ENCODE peak calls at places on chromosomes 6 and 20, in four cellular contexts. B is Peyer's patch; P is neural progenitor cell; N is naive thymus-derived CD4-positive, alpha-beta T cell. C is an unnamed sample.

GRCh38 chr20:45897692-45898091 is 6.6 kb downstream of the CTSA start:
- DNase-seq in B (no peak), P (no peak), N (no peak), C (no peak)

GRCh38 chr6:165718486-165718885 is 55.4 kb upstream of the PDE10A start:
- DNase-seq in B (no peak), P (no peak), N (no peak), C (no peak)

GRCh38 chr20:41476013-41476441 is 109.4 kb upstream of the EMILIN3 start:
- DNase-seq in B (no peak), P (no peak), N (no peak), C (no peak)

GRCh38 chr6:29653452-29654038 is 3.3 kb upstream of the MOG start:
- DNase-seq in B (peak), P (peak), N (peak), C (peak)

GRCh38 chr6:17354700-17355403 is 38.5 kb upstream of the CAP2 start:
- DNase-seq in B (no peak), P (no peak), N (no peak), C (no peak)

GRCh38 chr6:21653902-21654301 is 60.4 kb downstream of the SOX4 start:
- DNase-seq in B (no peak), P (peak), N (no peak), C (no peak)

GRCh38 chr20:51376121-51376520 is 166.4 kb downstream of the NFATC2 start:
- DNase-seq in B (no peak), P (no peak), N (no peak), C (no peak)

GRCh38 chr6:120608826-120609225 is 725.5 kb downstream of the TBC1D32 start:
- DNase-seq in B (no peak), P (no peak), N (no peak), C (no peak)

GRCh38 chr6:87099472-87099871 is 4.6 kb upstream of the CGA start:
- DNase-seq in B (no peak), P (no peak), N (no peak), C (no peak)

GRCh38 chr20:59661621-59662020 is 57.3 kb downstream of the PHACTR3 start:
- DNase-seq in B (no peak), P (no peak), N (no peak), C (no peak)

GRCh38 chr20:48875914-48876240 is 45.6 kb upstream of the ARFGEF2 start:
- DNase-seq in B (no peak), P (no peak), N (no peak), C (no peak)

GRCh38 chr20:14992071-14992654 is 654.8 kb upstream of the FLRT3 start:
- DNase-seq in B (no peak), P (no peak), N (no peak), C (no peak)

GRCh38 chr6:137148291-137149076 is 25.0 kb downstream of the IL22RA2 start:
- DNase-seq in B (no peak), P (no peak), N (no peak), C (no peak)

GRCh38 chr6:18242062-18242851 is 22.1 kb downstream of the DEK start:
- DNase-seq in B (no peak), P (no peak), N (no peak), C (no peak)

GRCh38 chr6:81562169-81562568 is 190.3 kb downstream of the TENT5A start:
- DNase-seq in B (no peak), P (no peak), N (no peak), C (no peak)

GRCh38 chr6:66558189-66558588 is 851.2 kb upstream of the EYS start:
- DNase-seq in B (no peak), P (no peak), N (no peak), C (no peak)

GRCh38 chr6:71336901-71337300 is 48.3 kb downstream of the OGFRL1 start:
- DNase-seq in B (no peak), P (no peak), N (no peak), C (no peak)

GRCh38 chr20:54112221-54112884 is 42.0 kb upstream of the BCAS1 start:
- DNase-seq in B (no peak), P (no peak), N (no peak), C (no peak)

GRCh38 chr6:70164556-70164955 is 138.3 kb downstream of the COL9A1 start:
- DNase-seq in B (no peak), P (no peak), N (no peak), C (no peak)

GRCh38 chr6:5271926-5272325 is 10.6 kb downstream of the FARS2 start:
- DNase-seq in B (no peak), P (no peak), N (no peak), C (no peak)

GRCh38 chr6:111367393-111368088 is 115.5 kb downstream of the REV3L start:
- DNase-seq in B (no peak), P (no peak), N (no peak), C (no peak)

GRCh38 chr6:26329763-26330511 is 35.1 kb upstream of the BTN3A2 start:
- DNase-seq in B (no peak), P (peak), N (peak), C (peak)

GRCh38 chr20:47544240-47544639 is 42.6 kb downstream of the NCOA3 start:
- DNase-seq in B (no peak), P (no peak), N (no peak), C (no peak)

GRCh38 chr20:50085146-50085480 is 27.8 kb downstream of the UBE2V1 start:
- DNase-seq in B (no peak), P (no peak), N (no peak), C (no peak)

GRCh38 chr20:59485576-59486250 is 118.6 kb upstream of the PHACTR3 start:
- DNase-seq in B (no peak), P (no peak), N (no peak), C (no peak)

GRCh38 chr6:446418-447366 is 55.1 kb downstream of the IRF4 start:
- DNase-seq in B (peak), P (no peak), N (peak), C (peak)

GRCh38 chr6:29671026-29671425 is 9.9 kb downstream of the ZFP57 start:
- DNase-seq in B (no peak), P (no peak), N (no peak), C (no peak)

GRCh38 chr6:139161817-139162284 is 27.0 kb downstream of the HECA start:
- DNase-seq in B (peak), P (no peak), N (peak), C (peak)

GRCh38 chr6:119129968-119130484 is 51.6 kb upstream of the FAM184A start:
- DNase-seq in B (no peak), P (no peak), N (no peak), C (no peak)

GRCh38 chr6:5730586-5731263 is 276.0 kb downstream of the NRN1 start:
- DNase-seq in B (no peak), P (no peak), N (no peak), C (no peak)

GRCh38 chr6:130993292-130993765 is 69.7 kb downstream of the EPB41L2 start:
- DNase-seq in B (no peak), P (no peak), N (no peak), C (no peak)

GRCh38 chr6:130105996-130106704 is 87.8 kb downstream of the L3MBTL3 start:
- DNase-seq in B (peak), P (no peak), N (no peak), C (no peak)

GRCh38 chr20:32586291-32586690 is 1.2 kb upstream of the NOL4L start:
- DNase-seq in B (no peak), P (no peak), N (no peak), C (no peak)

GRCh38 chr6:138971601-138972000 is 16.5 kb downstream of the REPS1 start:
- DNase-seq in B (no peak), P (peak), N (no peak), C (no peak)

GRCh38 chr6:111993342-111993741 is 60.6 kb upstream of the CCN6 start:
- DNase-seq in B (no peak), P (no peak), N (no peak), C (no peak)

GRCh38 chr6:143677577-143677890 is 231 bp upstream of the PHACTR2 start:
- DNase-seq in B (no peak), P (no peak), N (no peak), C (no peak)

GRCh38 chr6:143680157-143680556 is 2.4 kb downstream of the PHACTR2 start:
- DNase-seq in B (no peak), P (peak), N (no peak), C (no peak)

GRCh38 chr6:143678980-143679379 is 1.2 kb downstream of the PHACTR2 start:
- DNase-seq in B (no peak), P (peak), N (peak), C (no peak)

GRCh38 chr6:143676437-143677045 is 1.2 kb upstream of the PHACTR2 start:
- DNase-seq in B (no peak), P (peak), N (no peak), C (no peak)

DNA sequence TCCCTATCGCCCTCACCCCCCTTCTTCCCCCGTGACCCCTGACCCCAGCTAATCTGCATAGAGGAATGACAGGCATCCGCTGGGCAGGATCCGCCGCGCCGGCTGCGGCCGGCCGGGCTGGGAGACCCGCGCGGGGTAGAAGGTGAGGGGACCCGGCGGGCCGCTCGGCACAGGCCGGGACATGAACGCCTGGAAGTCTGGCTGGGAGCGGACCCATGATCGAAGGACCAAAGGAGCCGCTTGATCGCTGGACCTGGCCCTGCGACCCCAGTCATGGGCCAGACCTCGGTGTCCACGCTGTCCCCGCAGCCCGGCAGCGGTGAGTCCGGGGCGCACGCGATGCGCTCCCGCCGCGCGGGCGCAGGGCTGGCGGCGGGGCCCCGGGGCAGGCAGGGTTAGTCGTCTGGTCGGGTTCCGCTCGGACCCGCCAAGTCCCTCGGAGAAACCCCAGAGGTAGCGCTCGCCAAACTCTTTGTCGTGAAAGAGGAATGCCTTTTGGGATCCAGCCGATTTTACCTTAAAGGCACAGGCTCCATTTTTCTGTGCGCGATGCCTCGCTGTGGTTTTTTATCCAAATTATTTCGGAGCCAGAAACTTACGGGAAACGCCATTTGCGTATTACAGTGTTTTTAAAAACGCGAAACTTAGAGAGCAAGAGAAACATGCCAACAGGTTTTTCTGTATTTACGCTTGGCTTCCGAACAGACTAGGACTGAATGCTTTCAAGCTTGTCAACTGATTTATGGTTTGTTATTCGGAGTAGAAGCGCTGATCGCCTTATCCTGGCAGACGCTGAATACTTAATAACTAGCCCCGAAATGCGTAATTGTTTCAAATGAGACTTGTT is at the start of gene PHACTR2:
- DNase-seq in B (peak), P (peak), N (peak), C (peak)
- H3K27ac ChIP-seq in B (peak), P (peak), N (peak), C (peak)

GRCh38 chr6:31777667-31778050 is 531 bp upstream of the VWA7 start:
- DNase-seq in B (no peak), P (no peak), N (no peak), C (no peak)
- H3K27ac ChIP-seq in B (peak), P (no peak), N (no peak), C (no peak)

GRCh38 chr6:35474978-35475570 is 6.9 kb downstream of the RPL10A start:
- DNase-seq in B (no peak), P (no peak), N (no peak), C (peak)

GRCh38 chr6:35474129-35474977 is 6.2 kb downstream of the RPL10A start:
- DNase-seq in B (no peak), P (no peak), N (no peak), C (peak)

GRCh38 chr6:35473849-35474128 is 5.6 kb downstream of the RPL10A start:
- DNase-seq in B (no peak), P (no peak), N (no peak), C (no peak)

GRCh38 chr6:35471836-35472345 is 3.7 kb downstream of the RPL10A start:
- DNase-seq in B (no peak), P (no peak), N (no peak), C (no peak)

GRCh38 chr6:35473075-35473848 is 5.1 kb downstream of the RPL10A start:
- DNase-seq in B (no peak), P (no peak), N (no peak), C (no peak)
- H3K27ac ChIP-seq in B (no peak), P (peak), N (no peak), C (no peak)

DNA sequence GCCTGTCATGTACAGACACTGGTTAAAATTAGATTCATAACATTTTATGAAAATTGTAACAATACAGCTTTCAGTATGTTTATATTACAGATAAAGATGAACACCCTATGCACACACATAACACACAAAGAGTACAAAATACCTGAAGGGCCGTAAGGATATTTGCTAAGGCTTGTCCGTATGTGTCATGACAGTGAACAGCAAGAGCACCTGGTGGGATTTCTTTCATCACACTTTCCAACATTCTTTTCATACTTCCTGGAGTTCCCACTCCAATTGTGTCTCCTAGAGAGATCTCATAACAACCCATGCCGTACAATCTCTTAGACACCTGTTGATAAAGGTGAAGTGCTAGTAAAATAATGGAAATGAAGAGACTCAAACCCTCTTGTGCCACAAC is 83.7 kb downstream of the HMGCLL1 start:
- DNase-seq in B (no peak), P (no peak), N (no peak), C (no peak)
- H3K27ac ChIP-seq in B (no peak), P (no peak), N (no peak), C (no peak)

GRCh38 chr20:25056601-25057233 is 1.2 kb downstream of the ACSS1 start:
- DNase-seq in B (no peak), P (no peak), N (no peak), C (no peak)

GRCh38 chr20:25055711-25056492 is 2.0 kb downstream of the ACSS1 start:
- DNase-seq in B (no peak), P (no peak), N (no peak), C (no peak)

GRCh38 chr20:25054133-25054820 is 3.7 kb downstream of the ACSS1 start:
- DNase-seq in B (no peak), P (no peak), N (no peak), C (no peak)

GRCh38 chr20:25053207-25054132 is 4.5 kb downstream of the ACSS1 start:
- DNase-seq in B (no peak), P (no peak), N (no peak), C (no peak)

DNA sequence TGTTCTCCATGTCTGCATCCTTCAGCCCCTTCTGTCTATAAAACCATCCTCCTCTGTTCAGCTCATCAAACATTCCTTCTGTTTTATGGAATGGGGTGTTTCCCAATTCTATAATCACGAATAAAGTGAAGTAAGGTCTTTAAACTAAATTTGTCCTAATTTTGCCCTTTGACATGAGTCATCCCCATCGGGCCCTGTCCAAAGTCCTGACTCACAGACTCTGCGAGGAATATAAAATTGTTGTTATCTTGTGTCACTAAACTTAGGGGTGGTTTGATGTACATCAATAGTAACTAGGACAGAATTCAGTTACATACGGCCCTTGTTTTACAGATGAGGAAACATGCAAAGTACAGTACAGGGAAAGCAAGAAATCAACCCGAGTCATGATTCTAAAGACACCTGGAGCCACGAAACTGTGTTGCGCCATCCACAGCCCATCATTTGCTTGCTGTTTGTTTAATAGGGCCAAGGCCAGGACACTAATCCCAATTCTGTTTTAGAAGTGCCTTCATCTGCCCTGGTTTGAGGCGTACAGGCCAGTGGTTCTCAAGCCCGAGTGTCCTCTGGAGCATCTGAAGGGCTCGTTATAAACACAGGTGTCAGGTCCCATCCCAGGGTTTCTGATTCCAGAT is 2.8 kb downstream of the ACSS1 start:
- DNase-seq in B (no peak), P (no peak), N (no peak), C (no peak)
- H3K27ac ChIP-seq in B (peak), P (no peak), N (peak), C (no peak)

GRCh38 chr6:11277275-11278206 is 45.1 kb upstream of the NEDD9 start:
- DNase-seq in B (no peak), P (peak), N (no peak), C (no peak)

GRCh38 chr6:11275598-11275997 is 43.1 kb upstream of the NEDD9 start:
- DNase-seq in B (no peak), P (no peak), N (peak), C (no peak)

GRCh38 chr6:11278207-11278559 is 45.7 kb upstream of the NEDD9 start:
- DNase-seq in B (no peak), P (no peak), N (no peak), C (no peak)

GRCh38 chr6:11276228-11276627 is 43.8 kb upstream of the NEDD9 start:
- DNase-seq in B (no peak), P (no peak), N (no peak), C (no peak)

GRCh38 chr6:11276911-11277274 is 44.4 kb upstream of the NEDD9 start:
- DNase-seq in B (no peak), P (no peak), N (no peak), C (no peak)
- H3K27ac ChIP-seq in B (no peak), P (no peak), N (no peak), C (no peak)

GRCh38 chr6:113859349-113860164 is 2.4 kb downstream of the MARCKS start:
- DNase-seq in B (no peak), P (peak), N (no peak), C (no peak)
- H3K27ac ChIP-seq in B (peak), P (peak), N (no peak), C (no peak)

GRCh38 chr6:20448828-20449227 is 47.1 kb downstream of the E2F3 start:
- DNase-seq in B (no peak), P (no peak), N (no peak), C (no peak)
- H3K27ac ChIP-seq in B (no peak), P (peak), N (no peak), C (no peak)

DNA sequence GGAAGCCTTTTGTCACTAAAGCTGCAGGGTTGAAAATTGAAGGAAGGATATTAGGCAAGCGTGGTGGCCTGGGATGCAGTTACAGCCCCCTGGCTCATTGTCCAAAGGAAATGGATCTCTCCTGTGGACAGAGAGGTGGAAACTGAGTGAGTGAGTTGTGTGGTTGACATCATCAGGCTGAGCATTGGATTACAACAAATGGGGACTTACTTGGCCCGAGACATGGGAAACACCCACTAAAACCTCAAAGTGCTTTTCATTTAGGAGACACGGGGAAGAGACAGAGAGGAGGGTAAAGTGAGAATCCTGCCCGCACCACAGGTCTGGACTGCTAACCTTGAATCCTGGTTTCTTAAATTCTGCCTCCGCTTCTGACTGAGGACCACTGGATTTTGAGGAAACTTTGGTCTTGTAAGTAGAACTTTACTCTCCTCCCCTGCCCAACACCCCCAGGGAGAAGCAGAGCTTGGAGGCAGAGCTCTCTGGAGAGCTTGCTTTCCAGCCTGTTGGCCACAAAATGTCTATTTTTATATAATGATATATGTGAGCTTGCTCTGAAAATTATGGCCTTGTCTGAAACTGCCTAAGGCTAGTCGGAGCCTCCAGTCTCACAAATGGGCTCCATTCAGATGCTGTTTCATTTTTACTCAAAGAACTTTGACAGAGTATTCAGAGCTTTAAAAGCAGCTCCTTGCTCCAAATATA is at the start of gene PKIG:
- DNase-seq in B (no peak), P (peak), N (no peak), C (no peak)
- H3K27ac ChIP-seq in B (peak), P (no peak), N (no peak), C (no peak)

DNA sequence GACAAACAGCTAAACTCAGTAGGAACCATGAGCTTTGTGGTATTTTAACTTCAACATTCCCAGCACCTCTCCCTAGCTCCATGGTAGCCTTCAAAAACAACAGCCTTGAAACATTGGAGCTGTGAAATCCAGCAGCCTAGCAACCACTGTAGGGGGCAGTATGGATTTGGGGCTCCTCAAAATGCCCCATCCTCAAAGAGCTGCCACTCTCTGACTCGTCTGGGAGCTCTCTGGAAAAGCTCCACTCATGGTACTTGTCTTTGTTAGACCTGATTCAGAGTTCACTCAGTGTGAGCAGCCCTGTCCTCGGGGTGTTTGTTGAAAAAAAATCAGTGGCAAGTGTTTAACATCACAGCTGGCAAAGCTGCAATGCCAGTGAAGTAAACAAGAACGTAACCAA is 82.9 kb downstream of the KIF6 start:
- DNase-seq in B (no peak), P (peak), N (no peak), C (no peak)
- H3K27ac ChIP-seq in B (no peak), P (no peak), N (no peak), C (no peak)